ENCODE peak calls at places on chromosomes 16 and 17, in ten cellular contexts. Q is T-helper 1 cell; T is ascending aorta; F is lung; Y is activated CD4-positive, alpha-beta memory T cell treated with anti-CD3 and anti-CD28 coated beads for 36 hours; E is stimulated activated CD4-positive, alpha-beta T cell treated with anti-CD3 and anti-CD28 coated beads, Interleukin-4, amount 100 ng/mL, for 1 hour; W is T-cell; C is hippocampal formation; A is lower leg skin; I is A549. Z is an unnamed sample.

GRCh38 chr17:57211543-57211942 is 44.8 kb upstream of the MSI2 start:
- DNase-seq in I (peak; percentile 33), A (no peak), Y (no peak), W (no peak), T (no peak), E (no peak), Q (no peak), F (no peak), C (no peak), Z (peak; percentile 28)

GRCh38 chr17:3710951-3711383 is 12.7 kb upstream of the HASPIN start:
- DNase-seq in W (peak; percentile 74), Y (peak; percentile 85), F (no peak), E (peak; percentile 43), I (no peak), C (no peak), A (no peak), T (no peak), Q (peak; percentile 99), Z (peak; percentile 41)

GRCh38 chr16:29664133-29664912 is 1.3 kb downstream of the SPN start:
- DNase-seq in W (peak; percentile 44), A (no peak), C (no peak), Y (peak; percentile 71), T (no peak), F (no peak), E (peak; percentile 45), Q (peak; percentile 58), I (no peak), Z (no peak)

GRCh38 chr16:66318505-66318904 is 48.0 kb upstream of the CDH5 start:
- DNase-seq in C (no peak), Y (no peak), A (no peak), T (no peak), W (no peak), E (no peak), F (no peak), I (no peak), Q (no peak), Z (no peak)

GRCh38 chr16:89418352-89418751 is 72.0 kb downstream of the ANKRD11 start:
- DNase-seq in T (no peak), A (no peak), C (no peak), W (no peak), F (no peak), E (no peak), Q (no peak), I (no peak), Y (no peak), Z (no peak)

GRCh38 chr17:38575781-38576180 is 30.0 kb downstream of the SRCIN1 start:
- DNase-seq in E (no peak), A (no peak), Q (no peak), C (no peak), W (no peak), Y (no peak), F (no peak), T (no peak), I (no peak), Z (no peak)

GRCh38 chr16:30930160-30930571 is 6.8 kb downstream of the FBXL19 start:
- DNase-seq in I (no peak), C (no peak), A (no peak), E (no peak), Y (no peak), W (no peak), T (no peak), Q (no peak), F (no peak), Z (no peak)

GRCh38 chr17:2239882-2240430 is 63.6 kb downstream of the SMG6 start:
- DNase-seq in I (peak; percentile 50), Q (peak; percentile 45), A (peak; percentile 90), E (peak; percentile 35), Y (peak; percentile 77), W (no peak), C (no peak), T (no peak), F (no peak), Z (no peak)

GRCh38 chr17:45361451-45361850 is 44.6 kb upstream of the MAP3K14 start:
- DNase-seq in Q (no peak), W (no peak), A (peak; percentile 74), T (no peak), E (no peak), F (no peak), Y (no peak), I (no peak), C (no peak), Z (no peak)

GRCh38 chr17:16962804-16963203 is 9.1 kb downstream of the TNFRSF13B start:
- DNase-seq in T (no peak), W (no peak), A (peak; percentile 23), Q (no peak), Y (no peak), E (no peak), C (no peak), I (peak; percentile 38), F (no peak), Z (no peak)

GRCh38 chr17:66834919-66835454 is at the start of gene CACNG5:
- DNase-seq in I (peak; percentile 57), Y (no peak), E (no peak), A (peak; percentile 76), W (no peak), C (no peak), Q (no peak), T (no peak), F (no peak), Z (no peak)

GRCh38 chr17:50026901-50027638 is 28.8 kb upstream of the ITGA3 start:
- DNase-seq in W (peak; percentile 53), Y (peak; percentile 87), E (peak; percentile 81), I (peak; percentile 95), F (peak; percentile 85), C (peak; percentile 51), T (peak; percentile 37), A (peak; percentile 98), Q (peak; percentile 64), Z (peak; percentile 51)

GRCh38 chr17:69764137-69764536 is 310.9 kb upstream of the KCNJ16 start:
- DNase-seq in A (no peak), Q (no peak), I (no peak), T (no peak), F (no peak), C (no peak), W (no peak), E (no peak), Y (no peak), Z (no peak)

GRCh38 chr17:34465756-34466155 is 102.7 kb upstream of the CCL1 start:
- DNase-seq in W (no peak), T (no peak), F (no peak), E (no peak), Q (no peak), Y (no peak), C (no peak), I (no peak), A (no peak), Z (no peak)

GRCh38 chr17:77312786-77313599 is 172.2 kb downstream of the SEC14L1 start:
- DNase-seq in I (no peak), E (no peak), W (no peak), Q (no peak), Y (no peak), A (peak; percentile 90), F (no peak), T (no peak), C (no peak), Z (peak; percentile 15)

GRCh38 chr16:57192146-57192545 is 6.0 kb downstream of the RSPRY1 start:
- DNase-seq in Y (no peak), F (no peak), E (no peak), W (no peak), Q (no peak), I (no peak), A (no peak), T (no peak), C (no peak), Z (no peak)

GRCh38 chr17:63516910-63517824 is 6.0 kb upstream of the KCNH6 start:
- DNase-seq in C (no peak), T (no peak), Y (peak; percentile 77), I (peak; percentile 55), W (no peak), E (no peak), F (no peak), Q (no peak), A (no peak), Z (no peak)

GRCh38 chr17:40471856-40472732 is 28.8 kb downstream of the IGFBP4 start:
- DNase-seq in F (no peak), C (no peak), I (no peak), Y (no peak), A (no peak), T (no peak), E (no peak), W (no peak), Q (no peak), Z (no peak)

GRCh38 chr17:76556759-76557367 is 17.0 kb downstream of the PRCD start:
- DNase-seq in I (no peak), Y (peak; percentile 53), F (peak; percentile 51), W (peak; percentile 64), Q (peak; percentile 22), T (no peak), A (no peak), E (peak; percentile 44), C (no peak), Z (no peak)